ENCODE peak calls at places on chromosomes 12 and 14, in four cellular contexts. W is right cardiac atrium; I is CD4-positive, alpha-beta T cell; M is CD4-positive, alpha-beta memory T cell. R is an unnamed sample.
A peak's percentile ranks its signal among the peaks of the same experiment; 100 is the strongest.

GRCh38 chr12:1925125-1925963 is 6.9 kb upstream of the CACNA2D4 start:
- DNase-seq in W (no peak), I (no peak), M (no peak), R (no peak)

GRCh38 chr12:106078358-106079025 is 60.3 kb downstream of the NUAK1 start:
- DNase-seq in W (peak; percentile 64), I (no peak), M (no peak), R (peak; percentile 31)

GRCh38 chr12:76685246-76685678 is 78.7 kb upstream of the ZDHHC17 start:
- DNase-seq in W (peak; percentile 31), I (no peak), M (no peak), R (peak; percentile 39)

GRCh38 chr12:132320767-132321211 is 8.6 kb downstream of the GALNT9 start:
- DNase-seq in W (no peak), I (no peak), M (no peak), R (no peak)

GRCh38 chr14:59330455-59330854 is 134.7 kb downstream of the GPR135 start:
- DNase-seq in W (no peak), I (no peak), M (no peak), R (no peak)

GRCh38 chr12:95810411-95810810 is 19.8 kb upstream of the NTN4 start:
- DNase-seq in W (no peak), I (no peak), M (no peak), R (no peak)

GRCh38 chr12:131608740-131609665 is 101.9 kb upstream of the SFSWAP start:
- DNase-seq in W (peak; percentile 75), I (peak; percentile 50), M (peak; percentile 45), R (peak; percentile 13)

GRCh38 chr12:59164991-59165718 is 244.9 kb upstream of the LRIG3 start:
- DNase-seq in W (no peak), I (no peak), M (no peak), R (no peak)

GRCh38 chr12:127162902-127163301 is 1104.1 kb upstream of the TMEM132C start:
- DNase-seq in W (no peak), I (peak; percentile 16), M (peak; percentile 42), R (no peak)

GRCh38 chr14:74610866-74611671 is 968 bp downstream of the LTBP2 start:
- DNase-seq in W (no peak), I (no peak), M (no peak), R (no peak)

GRCh38 chr14:45252356-45253069 is 489 bp downstream of the MIS18BP1 start:
- DNase-seq in W (no peak), I (no peak), M (no peak), R (no peak)

GRCh38 chr14:20799955-20800544 is 2.6 kb downstream of the RNASE1 start:
- DNase-seq in W (peak; percentile 70), I (no peak), M (no peak), R (peak; percentile 51)

GRCh38 chr12:15446798-15447197 is 124.5 kb downstream of the PTPRO start:
- DNase-seq in W (no peak), I (no peak), M (no peak), R (no peak)

GRCh38 chr12:52050116-52050770 is 999 bp upstream of the NR4A1 start:
- DNase-seq in W (peak; percentile 46), I (no peak), M (no peak), R (no peak)

GRCh38 chr12:52049688-52050087 is 1.6 kb upstream of the NR4A1 start:
- DNase-seq in W (no peak), I (no peak), M (no peak), R (no peak)

GRCh38 chr12:52046859-52047258 is 4.4 kb upstream of the NR4A1 start:
- DNase-seq in W (no peak), I (no peak), M (no peak), R (no peak)

GRCh38 chr12:52050771-52051541 is at the start of gene NR4A1:
- DNase-seq in W (peak; percentile 99), I (peak; percentile 100), M (peak; percentile 98), R (peak; percentile 93)

GRCh38 chr12:52049286-52049685 is 2.0 kb upstream of the NR4A1 start:
- DNase-seq in W (no peak), I (no peak), M (no peak), R (no peak)
- H3K27ac ChIP-seq in W (no peak overlapping the region), I (no peak overlapping the region), M (no peak overlapping the region), R (no peak overlapping the region)

DNA sequence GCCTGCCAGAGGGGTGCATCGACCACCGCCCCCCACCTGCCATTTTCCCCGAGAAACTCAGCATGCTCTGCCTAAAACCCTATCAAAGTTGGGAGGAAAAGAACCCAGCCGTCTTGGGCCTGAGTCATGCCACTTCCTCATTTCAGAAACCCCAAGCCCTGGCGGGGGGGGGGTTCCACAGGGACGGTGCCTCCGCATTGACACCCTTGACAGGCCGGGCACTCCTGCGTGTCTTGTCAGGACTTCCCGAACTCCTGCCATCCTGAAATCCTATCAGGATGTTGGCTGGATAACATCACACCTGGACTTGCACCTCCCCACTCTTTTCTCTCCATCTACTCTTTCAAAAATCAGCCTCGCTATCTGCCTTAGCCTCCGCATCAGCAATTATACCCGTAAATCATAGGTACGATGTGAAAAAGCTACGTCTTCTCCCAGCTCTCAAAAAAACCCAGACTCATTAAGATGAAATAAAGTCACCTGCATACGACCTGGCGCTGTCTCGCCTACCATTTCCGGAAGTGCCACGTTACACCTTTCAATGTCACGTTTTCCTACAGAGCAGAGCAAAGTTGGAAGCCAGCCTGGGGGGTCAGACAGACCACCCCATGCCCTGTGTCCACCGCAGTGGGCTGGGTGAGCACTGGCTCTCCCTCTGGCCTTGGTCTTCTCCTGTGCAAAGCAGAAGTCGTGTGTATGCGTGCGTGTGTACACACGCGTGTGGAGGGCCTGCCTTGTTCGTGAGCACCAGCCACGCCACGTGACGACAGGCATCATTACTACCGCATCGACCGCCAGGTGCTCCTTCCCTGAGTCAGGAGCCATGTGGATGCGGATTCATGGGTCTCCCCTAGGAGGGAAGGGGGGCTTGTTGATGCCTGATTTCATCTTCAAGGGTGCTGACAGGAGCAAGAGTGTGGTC is 96.7 kb downstream of the RFLNA start:
- DNase-seq in W (peak; percentile 72), I (peak; percentile 54), M (peak; percentile 19), R (no peak)
- H3K27ac ChIP-seq in W (peak overlapping the region; percentile 74), I (peak overlapping the region; percentile 40), M (no peak overlapping the region), R (peak overlapping the region; percentile 96)

DNA sequence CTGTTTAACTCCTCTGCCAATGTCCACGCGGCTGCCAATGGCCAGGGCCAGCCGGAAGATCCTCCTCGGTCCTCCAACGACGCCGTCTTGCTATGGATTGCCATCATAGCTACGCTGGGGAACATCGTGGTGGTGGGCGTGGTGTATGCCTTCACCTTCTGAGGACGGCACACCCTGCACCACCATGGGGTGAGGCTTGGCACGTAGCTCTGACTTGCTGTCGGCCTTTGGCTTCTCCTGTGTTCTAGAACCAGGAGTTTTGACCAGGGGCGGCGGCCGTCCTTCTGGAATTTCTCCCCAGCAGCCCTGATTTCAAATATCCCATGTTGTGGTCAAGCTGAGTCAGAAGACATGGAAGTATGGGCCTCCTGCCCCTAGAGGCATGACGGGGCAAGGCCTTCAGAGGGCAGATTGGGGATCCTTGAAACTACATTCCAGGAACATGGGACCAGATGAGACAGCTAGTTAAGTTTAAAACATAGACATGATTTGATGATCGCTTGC is 47.5 kb downstream of the C14orf132 start:
- DNase-seq in W (no peak), I (no peak), M (no peak), R (no peak)
- H3K27ac ChIP-seq in W (no peak overlapping the region), I (no peak overlapping the region), M (no peak overlapping the region), R (no peak overlapping the region)

GRCh38 chr14:31167032-31167431 is 40.6 kb downstream of the HECTD1 start:
- DNase-seq in W (no peak), I (no peak), M (no peak), R (no peak)
- H3K27ac ChIP-seq in W (no peak overlapping the region), I (no peak overlapping the region), M (no peak overlapping the region), R (no peak overlapping the region)

GRCh38 chr12:108634225-108634795 is 616 bp upstream of the SELPLG start:
- DNase-seq in W (no peak), I (peak; percentile 54), M (peak; percentile 54), R (no peak)
- H3K27ac ChIP-seq in W (no peak overlapping the region), I (peak overlapping the region; percentile 95), M (peak overlapping the region; percentile 92), R (peak overlapping the region; percentile 52)

GRCh38 chr12:48925218-48925871 is at the start of gene FKBP11:
- DNase-seq in W (peak; percentile 80), I (peak; percentile 73), M (peak; percentile 85), R (no peak)
- H3K27ac ChIP-seq in W (no peak within 1 kb of the TSS), I (peak within 1 kb of the TSS; percentile 87), M (peak within 1 kb of the TSS; percentile 95), R (no peak within 1 kb of the TSS)

R was measured in caudate nucleus.